ENCODE peak calls at places on chromosomes 4 and X, in four cellular contexts. S, E, N and D are unnamed samples.

GRCh38 chr4:139030614-139031235 is 15.1 kb downstream of the NOCT start:
- DNase-seq in E (peak), S (peak), N (peak), D (peak)

GRCh38 chr4:122898370-122899150 is 23.8 kb downstream of the NUDT6 start:
- DNase-seq in S (no peak), N (peak), E (peak), D (no peak)

GRCh38 chr4:1872918-1873269 is 1.7 kb downstream of the NSD2 start:
- DNase-seq in N (peak), S (no peak), E (peak), D (no peak)

GRCh38 chr4:125084608-125085007 is 230.1 kb upstream of the FAT4 start:
- DNase-seq in S (no peak), N (no peak), E (no peak), D (no peak)

GRCh38 chr4:54390670-54391069 is 161.6 kb downstream of the PDGFRA start:
- DNase-seq in E (no peak), S (no peak), N (no peak), D (no peak)

GRCh38 chr4:87353592-87353991 is 30.9 kb upstream of the HSD17B13 start:
- DNase-seq in E (peak), S (peak), N (peak), D (peak)

GRCh38 chr4:142473218-142473959 is 372.7 kb downstream of the INPP4B start:
- DNase-seq in N (no peak), S (no peak), E (peak), D (no peak)

GRCh38 chrX:21847342-21847741 is 7.9 kb downstream of the MBTPS2 start:
- DNase-seq in E (no peak), S (no peak), N (no peak), D (no peak)

GRCh38 chr4:174119051-174119450 is 164.4 kb downstream of the FBXO8 start:
- DNase-seq in E (peak), N (peak), S (no peak), D (no peak)

GRCh38 chrX:66731398-66731797 is 92.5 kb upstream of the EDA2R start:
- DNase-seq in N (peak), E (peak), S (peak), D (peak)

DNA sequence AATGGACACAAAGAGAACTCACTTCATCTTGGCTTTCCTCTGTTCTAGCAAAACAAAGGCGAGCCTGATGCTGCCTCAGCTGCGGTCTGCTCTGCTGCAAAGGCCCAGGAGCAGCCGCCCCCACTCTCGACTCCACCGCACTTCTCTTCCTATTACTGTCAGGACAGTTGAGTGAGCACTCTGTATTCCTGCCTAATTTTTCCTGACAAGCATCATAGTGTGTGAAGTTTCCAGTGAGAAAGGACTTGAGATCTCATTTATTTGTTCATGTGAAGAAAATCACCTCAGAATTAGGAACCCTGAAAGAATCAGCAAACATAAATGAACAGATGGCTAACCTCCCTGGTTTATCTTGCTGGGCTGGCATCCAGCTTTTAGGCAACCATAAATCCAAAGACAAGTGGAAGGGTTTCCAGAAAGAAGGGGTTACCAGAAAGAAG is 15.6 kb downstream of the SCARB2 start:
- DNase-seq in N (no peak), S (no peak), E (peak), D (peak)
- H3K4me3 ChIP-seq in N (peak), S (no peak), E (no peak), D (no peak)

DNA sequence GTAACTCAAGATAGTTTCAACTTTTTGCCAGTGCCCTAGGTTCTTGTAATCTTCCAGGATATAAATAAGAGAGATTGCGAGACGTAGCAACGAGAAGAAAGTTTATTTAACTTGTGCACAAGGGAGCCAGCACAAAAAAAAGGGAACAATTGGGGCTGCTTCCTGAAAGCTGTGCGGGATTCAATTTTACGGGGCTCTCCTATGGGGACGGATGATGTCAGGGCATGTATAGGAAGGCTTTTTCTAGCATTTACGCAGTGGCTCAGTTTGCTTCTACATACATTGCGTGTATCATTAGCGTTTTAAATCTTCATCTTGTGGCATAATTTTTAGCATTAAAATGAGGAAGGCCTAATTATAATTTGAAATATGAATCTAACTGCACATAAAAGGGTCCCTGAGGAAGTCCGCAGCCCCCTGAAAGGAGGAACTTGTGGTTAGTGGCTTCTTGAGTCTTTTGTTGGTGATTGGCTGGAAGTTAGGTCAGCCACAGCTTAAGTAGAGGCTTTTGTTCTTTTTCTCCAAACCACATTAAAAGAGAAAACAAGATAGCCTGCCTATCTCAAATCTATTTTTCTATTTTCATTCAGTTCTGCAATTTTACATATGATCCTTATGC is 668.2 kb upstream of the NDST4 start:
- DNase-seq in E (no peak), S (no peak), N (no peak), D (no peak)
- H3K4me3 ChIP-seq in E (no peak), S (no peak), N (no peak), D (no peak)

GRCh38 chrX:105820247-105820646 is 2.1 kb upstream of the NRK start:
- DNase-seq in E (no peak), N (no peak), S (no peak), D (no peak)
- H3K4me3 ChIP-seq in E (no peak), N (no peak), S (no peak), D (no peak)

GRCh38 chr4:39616651-39617050 is 22.0 kb downstream of the SMIM14 start:
- DNase-seq in S (no peak), N (no peak), E (no peak), D (no peak)
- H3K4me3 ChIP-seq in S (no peak), N (no peak), E (no peak), D (no peak)

GRCh38 chrX:48713847-48714246 is 17.3 kb downstream of the SUV39H1 start:
- DNase-seq in N (no peak), S (no peak), E (no peak), D (no peak)

GRCh38 chrX:48714573-48714972 is 18.0 kb downstream of the SUV39H1 start:
- DNase-seq in N (no peak), S (no peak), E (no peak), D (no peak)

GRCh38 chrX:48709522-48710117 is 13.1 kb downstream of the SUV39H1 start:
- DNase-seq in N (no peak), S (no peak), E (no peak), D (no peak)

GRCh38 chrX:48711162-48711928 is 14.8 kb downstream of the SUV39H1 start:
- DNase-seq in N (no peak), S (no peak), E (no peak), D (no peak)

DNA sequence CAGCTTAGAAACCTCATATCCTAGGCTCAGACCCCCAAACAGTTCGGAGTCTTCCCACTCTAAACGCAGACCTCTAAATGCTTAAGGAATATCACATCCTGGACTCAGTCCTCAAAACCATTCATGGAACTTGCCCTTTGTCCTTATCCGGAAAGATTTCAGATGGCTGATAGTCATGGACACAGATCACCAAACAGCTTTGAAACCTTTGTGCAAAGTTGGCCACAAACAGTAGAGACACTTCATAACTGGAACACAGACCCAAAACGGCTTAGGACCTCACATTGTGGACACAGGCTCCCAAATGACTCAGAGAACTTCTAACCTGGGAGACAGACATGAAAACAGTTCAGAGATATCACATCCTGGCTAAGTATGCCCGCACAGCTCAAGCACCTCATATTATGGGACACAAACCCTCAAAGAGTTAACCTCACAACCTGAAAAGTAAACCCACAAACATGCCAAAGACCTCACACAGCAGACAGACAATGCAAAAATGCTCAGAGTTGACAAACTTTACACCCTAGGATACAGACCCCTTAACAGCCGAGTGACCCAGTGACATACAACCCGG is 15.5 kb downstream of the SUV39H1 start:
- DNase-seq in N (no peak), E (no peak), S (no peak), D (no peak)
- H3K4me3 ChIP-seq in N (no peak), E (no peak), S (no peak), D (no peak)

GRCh38 chrX:107935664-107936433 is 46.3 kb downstream of the TEX13B start:
- DNase-seq in N (peak), S (peak), E (peak), D (no peak)
- H3K4me3 ChIP-seq in N (peak), S (peak), E (peak), D (no peak)

GRCh38 chr4:177451108-177451500 is 8.9 kb upstream of the AGA start:
- DNase-seq in E (no peak), N (no peak), S (no peak), D (no peak)
- H3K4me3 ChIP-seq in E (no peak), N (no peak), S (no peak), D (no peak)

GRCh38 chr4:178415925-178416324 is 973.7 kb upstream of the AGA start:
- DNase-seq in N (no peak), S (no peak), E (no peak), D (no peak)

GRCh38 chr4:178414042-178414441 is 971.8 kb upstream of the AGA start:
- DNase-seq in E (no peak), S (no peak), N (no peak), D (no peak)

GRCh38 chr4:178414881-178415446 is 972.7 kb upstream of the AGA start:
- DNase-seq in N (no peak), E (no peak), S (no peak), D (no peak)

GRCh38 chr4:178412455-178412854 is 970.2 kb upstream of the AGA start:
- DNase-seq in E (no peak), S (no peak), N (no peak), D (no peak)
- H3K4me3 ChIP-seq in E (no peak), S (no peak), N (no peak), D (no peak)

DNA sequence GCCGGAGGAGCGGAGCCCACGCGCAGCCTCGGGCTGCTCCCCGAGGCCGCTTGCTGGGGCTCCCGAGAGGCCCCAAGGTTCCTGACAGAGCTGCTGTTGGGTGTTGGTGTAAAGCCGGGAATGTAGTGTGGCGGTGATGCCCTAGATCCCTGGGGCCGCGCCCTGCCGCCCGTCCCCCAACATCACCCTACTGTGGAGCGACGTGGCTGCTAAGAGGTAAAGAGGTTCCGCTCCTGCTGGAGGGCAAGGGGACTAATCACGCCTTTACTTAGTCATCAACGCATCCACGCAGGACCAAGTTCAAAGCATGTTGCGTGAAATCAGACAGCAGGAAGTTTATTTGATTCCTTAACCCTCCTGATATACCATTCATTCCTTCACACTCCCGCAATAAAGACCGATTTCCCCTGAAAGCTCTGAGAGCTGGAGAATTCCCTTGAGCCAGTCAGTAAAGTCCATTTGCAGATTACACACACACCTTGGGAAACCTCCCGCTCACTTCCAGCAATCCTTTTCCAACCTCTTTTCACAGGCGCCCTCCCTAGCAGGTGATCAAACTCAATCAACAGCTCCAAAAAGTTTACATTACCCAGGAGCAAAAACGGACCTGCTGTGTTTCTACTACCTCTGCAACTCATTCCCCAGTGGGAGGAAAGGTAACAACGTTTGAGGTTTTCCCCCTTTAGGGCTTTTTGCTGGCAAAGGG is 578 bp upstream of the GABRA2 start:
- DNase-seq in N (peak), S (no peak), E (no peak), D (no peak)
- H3K4me3 ChIP-seq in N (peak), S (peak), E (no peak), D (no peak)

DNA sequence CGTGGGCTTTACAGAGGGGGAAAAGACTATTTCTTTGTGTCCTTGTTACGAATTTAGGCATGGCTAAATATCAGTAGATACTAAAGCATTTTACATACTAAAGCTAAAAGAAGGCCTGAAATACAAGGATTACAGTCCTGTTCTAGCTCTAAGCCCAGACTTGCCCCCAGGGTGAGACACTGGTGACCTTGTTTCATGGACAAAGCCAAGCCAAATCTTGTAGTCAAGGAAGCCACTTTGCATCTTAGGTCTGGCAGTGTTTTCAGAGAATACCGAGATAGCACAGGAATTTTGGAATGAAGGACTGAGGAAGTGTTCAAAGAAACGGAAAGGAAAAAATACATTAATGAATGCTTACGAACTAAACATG is 733 bp upstream of the G3BP2 start:
- DNase-seq in E (no peak), S (peak), N (no peak), D (peak)
- H3K4me3 ChIP-seq in E (peak), S (peak), N (peak), D (peak)